ENCODE peak calls at places on chromosomes 12 and 14, in five cellular contexts. O is GM12878, W is HepG2, M is K562, S is H1. P is an unnamed sample.

GRCh38 chr12:47882796-47883546 is 21.8 kb downstream of the VDR start:
- DNase-seq in M (no peak), W (no peak), S (no peak), O (peak), P (peak)

GRCh38 chr12:113649256-113649830 is 177.7 kb upstream of the LHX5 start:
- DNase-seq in O (no peak), M (peak), W (no peak), S (no peak), P (peak)

GRCh38 chr12:18250313-18250916 is 10.9 kb upstream of the PIK3C2G start:
- DNase-seq in M (no peak), O (no peak), W (peak), S (peak), P (peak)

GRCh38 chr12:115259968-115260806 is 576.2 kb upstream of the TBX3 start:
- DNase-seq in M (no peak), W (peak), S (no peak), O (no peak), P (no peak)

GRCh38 chr12:104602901-104603300 is 146.2 kb downstream of the CHST11 start:
- DNase-seq in S (no peak), O (no peak), M (no peak), W (no peak), P (no peak)

GRCh38 chr12:508795-509194 is 49.1 kb downstream of the B4GALNT3 start:
- DNase-seq in S (no peak), O (no peak), M (no peak), W (no peak), P (no peak)

GRCh38 chr14:35391388-35391710 is 13.2 kb downstream of the NFKBIA start:
- DNase-seq in S (no peak), O (no peak), M (no peak), W (no peak), P (no peak)

GRCh38 chr12:91316825-91317224 is 134.2 kb upstream of the DCN start:
- DNase-seq in M (no peak), W (no peak), O (no peak), S (no peak), P (no peak)

GRCh38 chr12:127304751-127305725 is 961.9 kb upstream of the TMEM132C start:
- DNase-seq in W (no peak), S (no peak), M (no peak), O (no peak), P (no peak)

GRCh38 chr12:55653031-55653430 is 16.3 kb downstream of the OR10P1 start:
- DNase-seq in O (no peak), S (no peak), M (no peak), W (no peak), P (no peak)

GRCh38 chr14:65993996-65994395 is 492.2 kb upstream of the CCDC196 start:
- DNase-seq in W (no peak), M (no peak), O (no peak), S (no peak), P (no peak)

GRCh38 chr12:51823875-51824565 is 24.5 kb downstream of the FIGNL2 start:
- DNase-seq in M (no peak), S (no peak), O (no peak), W (peak), P (peak)

GRCh38 chr14:77556946-77557345 is 58.3 kb upstream of the ISM2 start:
- DNase-seq in S (no peak), M (no peak), O (no peak), W (no peak), P (no peak)

GRCh38 chr12:50103767-50104321 is at the start of gene GPD1:
- DNase-seq in S (no peak), M (peak), W (peak), O (no peak), P (peak)

GRCh38 chr12:130428116-130428515 is 90.4 kb downstream of the PIWIL1 start:
- DNase-seq in W (no peak), M (no peak), S (no peak), O (no peak), P (no peak)

GRCh38 chr14:103547941-103548462 is 14.5 kb downstream of the BAG5 start:
- DNase-seq in O (no peak), M (no peak), W (no peak), S (no peak), P (peak)

GRCh38 chr12:53344824-53345485 is 8.8 kb upstream of the SP7 start:
- DNase-seq in M (peak), S (no peak), W (peak), O (no peak), P (peak)

GRCh38 chr14:104094709-104095425 is 9.4 kb downstream of the ASPG start:
- DNase-seq in S (peak), M (peak), O (no peak), W (no peak), P (peak)

GRCh38 chr14:103476631-103477030 is 46.0 kb downstream of the CKB start:
- DNase-seq in S (no peak), O (no peak), W (no peak), M (no peak), P (no peak)

GRCh38 chr14:63454863-63455622 is 88.1 kb downstream of the PPP2R5E start:
- DNase-seq in W (no peak), O (no peak), M (no peak), S (no peak), P (no peak)

GRCh38 chr12:131783915-131784541 is 44.2 kb upstream of the MMP17 start:
- DNase-seq in O (peak), M (peak), W (no peak), S (no peak), P (no peak)

GRCh38 chr12:47155457-47156166 is 75.9 kb upstream of the AMIGO2 start:
- DNase-seq in O (no peak), M (peak), W (no peak), S (no peak), P (no peak)

GRCh38 chr12:13268606-13269005 is 72.1 kb downstream of the EMP1 start:
- DNase-seq in W (no peak), O (no peak), M (no peak), S (no peak), P (no peak)

GRCh38 chr12:105469182-105469581 is 138.7 kb downstream of the C12orf75 start:
- DNase-seq in S (no peak), M (no peak), O (no peak), W (no peak), P (no peak)

GRCh38 chr12:110314308-110314707 is 33.3 kb downstream of the ATP2A2 start:
- DNase-seq in M (no peak), S (no peak), W (peak), O (peak), P (no peak)

GRCh38 chr12:71158361-71158882 is 623 bp upstream of the TSPAN8 start:
- DNase-seq in M (no peak), O (no peak), S (no peak), W (peak), P (no peak)

GRCh38 chr12:65192963-65193516 is 23.7 kb downstream of the LEMD3 start:
- DNase-seq in W (no peak), M (no peak), S (no peak), O (no peak), P (no peak)

GRCh38 chr12:26090853-26091510 is 33.9 kb downstream of the BHLHE41 start:
- DNase-seq in O (no peak), W (peak), S (no peak), M (no peak), P (no peak)

GRCh38 chr12:77133566-77133965 is 68.2 kb upstream of the E2F7 start:
- DNase-seq in O (no peak), S (no peak), W (peak), M (no peak), P (no peak)

GRCh38 chr14:76311410-76311758 is 64.6 kb upstream of the ESRRB start:
- DNase-seq in W (no peak), O (no peak), M (no peak), S (no peak), P (no peak)

GRCh38 chr12:75944097-75944904 is 87.3 kb downstream of the PHLDA1 start:
- DNase-seq in W (peak), O (peak), S (peak), M (no peak), P (no peak)

GRCh38 chr12:16421806-16422205 is 74.4 kb downstream of the MGST1 start:
- DNase-seq in W (no peak), O (no peak), M (no peak), S (no peak), P (no peak)

GRCh38 chr12:132841151-132841550 is 12.5 kb upstream of the GOLGA3 start:
- DNase-seq in M (no peak), W (no peak), O (no peak), S (no peak), P (no peak)

GRCh38 chr12:128583453-128583852 is 240.3 kb downstream of the SLC15A4 start:
- DNase-seq in M (peak), S (peak), O (no peak), W (no peak), P (peak)

GRCh38 chr12:81596558-81596957 is 162.6 kb downstream of the PPFIA2 start:
- DNase-seq in M (no peak), O (no peak), S (no peak), W (no peak), P (no peak)

GRCh38 chr12:96364092-96364700 is 36.0 kb downstream of the CDK17 start:
- DNase-seq in M (no peak), O (no peak), W (no peak), S (no peak), P (no peak)

GRCh38 chr12:25058619-25059018 is 109.7 kb upstream of the BCAT1 start:
- DNase-seq in O (peak), M (no peak), S (no peak), W (no peak), P (no peak)

DNA sequence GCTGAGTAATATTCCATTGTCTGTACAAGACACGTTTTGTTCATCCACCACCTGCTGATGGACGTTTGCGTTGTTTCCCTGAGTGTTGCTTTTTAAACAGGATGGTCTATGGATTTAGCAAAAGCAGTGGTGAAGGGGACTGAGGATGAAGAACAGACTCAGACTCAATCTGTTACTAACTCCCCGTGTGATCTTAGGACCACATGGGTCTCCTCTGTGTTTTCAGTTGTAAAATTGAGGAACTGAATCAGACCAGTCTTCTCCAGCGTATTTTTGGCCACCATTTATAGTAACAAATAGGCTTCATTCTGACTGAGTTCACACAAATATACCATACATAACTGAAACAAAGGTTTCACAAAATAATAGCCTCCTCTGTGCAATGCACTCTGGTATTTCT is 85.6 kb downstream of the FOXN3 start:
- DNase-seq in M (no peak), S (no peak), W (no peak), O (peak), P (no peak)
- TF ChIP-seq SIN3A in M (no peak), S (no peak), W (no peak), O (no peak), P (no peak)

GRCh38 chr12:15168279-15168678 is 52.9 kb downstream of the RERG start:
- DNase-seq in S (no peak), W (no peak), O (no peak), M (no peak), P (no peak)
- TF ChIP-seq MAX in S (no peak), W (no peak), O (no peak), M (no peak), P (no peak)

GRCh38 chr14:100012478-100012925 is 52.7 kb upstream of the EVL start:
- DNase-seq in M (no peak), W (no peak), S (no peak), O (peak), P (no peak)
- TF ChIP-seq SIN3A in M (no peak), W (no peak), S (no peak), O (no peak), P (no peak)

DNA sequence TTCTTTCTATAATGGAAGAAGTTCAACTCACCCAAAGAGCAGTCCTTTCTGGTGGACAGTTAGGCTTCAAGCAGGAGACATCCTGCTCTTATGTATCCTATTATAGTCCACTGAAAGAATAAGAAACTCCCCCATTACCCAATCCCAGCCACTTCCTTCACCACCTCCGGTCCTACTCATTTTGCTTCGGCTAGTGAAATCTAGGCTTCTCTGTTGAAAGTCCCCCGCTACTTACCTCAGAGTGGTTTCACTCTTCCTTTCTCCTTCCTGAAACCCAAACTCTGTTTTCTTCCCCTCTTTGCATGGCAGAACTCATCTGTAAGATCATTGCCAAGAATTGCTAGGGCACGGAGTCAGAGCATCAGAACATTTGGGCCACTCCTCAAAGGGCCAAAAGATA is at the start of gene GPR84:
- DNase-seq in O (peak), S (no peak), M (no peak), W (no peak), P (no peak)
- TF ChIP-seq MAX in O (no peak), S (no peak), M (no peak), W (no peak), P (no peak)

GRCh38 chr12:42508913-42509312 is 80.6 kb downstream of the PRICKLE1 start:
- DNase-seq in O (no peak), W (no peak), S (no peak), M (no peak), P (no peak)

GRCh38 chr12:42507031-42507430 is 82.5 kb downstream of the PRICKLE1 start:
- DNase-seq in O (no peak), W (no peak), M (no peak), S (no peak), P (no peak)

GRCh38 chr12:42511656-42512055 is 77.9 kb downstream of the PRICKLE1 start:
- DNase-seq in W (no peak), O (no peak), S (no peak), M (no peak), P (no peak)

GRCh38 chr12:42507589-42507988 is 82.0 kb downstream of the PRICKLE1 start:
- DNase-seq in O (no peak), M (no peak), W (no peak), S (no peak), P (peak)

GRCh38 chr12:42510823-42511222 is 78.7 kb downstream of the PRICKLE1 start:
- DNase-seq in O (no peak), M (no peak), S (peak), W (no peak), P (no peak)
- TF ChIP-seq SIN3A in O (no peak), M (no peak), S (no peak), W (no peak), P (no peak)

DNA sequence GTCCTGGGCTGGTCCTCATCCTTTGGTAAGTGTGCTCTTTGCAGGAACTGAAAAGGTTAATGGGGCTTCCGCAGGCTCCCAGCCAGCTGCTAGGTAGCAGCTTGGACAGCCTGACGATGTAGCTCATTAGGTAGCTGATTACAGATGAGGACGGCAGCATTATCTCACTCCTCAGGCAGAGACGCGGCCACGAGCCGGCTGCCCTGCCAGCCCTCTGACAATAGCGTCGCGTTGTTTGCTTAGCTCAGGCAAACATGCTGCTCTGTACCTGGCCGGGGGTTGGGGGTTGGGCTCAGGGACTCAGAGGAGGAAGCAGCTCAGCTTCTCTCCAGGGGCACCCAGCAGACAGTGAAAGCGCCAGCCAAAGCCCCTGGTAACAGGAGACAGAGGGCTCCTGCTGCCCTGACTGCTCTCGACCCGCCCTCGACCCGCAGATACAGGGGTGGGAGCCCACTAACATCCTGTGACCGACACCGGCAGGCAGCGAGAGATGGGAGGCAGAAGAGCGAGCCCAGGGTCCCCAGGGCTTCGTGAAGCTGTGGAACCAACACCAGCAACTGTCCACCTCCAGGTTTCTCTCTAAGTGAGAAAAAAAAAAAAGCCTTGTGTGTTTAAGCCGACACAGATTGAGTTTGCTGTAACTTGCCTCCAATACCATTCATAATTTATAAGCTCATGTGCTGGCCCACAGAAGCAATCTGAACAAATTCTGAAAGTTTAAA is 53.4 kb upstream of the DLK1 start:
- DNase-seq in S (peak), O (no peak), M (no peak), W (peak), P (peak)
- TF ChIP-seq MAX in S (peak), O (no peak), M (peak), W (peak), P (no peak)

GRCh38 chr14:61749867-61750266 is 12.4 kb upstream of the SNAPC1 start:
- DNase-seq in O (no peak), M (no peak), S (no peak), W (peak), P (no peak)
- TF ChIP-seq SIN3A in O (no peak), M (no peak), S (no peak), W (no peak), P (no peak)

P was measured in SK-N-SH.